ENCODE peak calls at places on chromosomes 4 and X, in seven cellular contexts. D is HepG2, E is IMR-90, U is A549, B is endothelial cell of umbilical vein, X is tibial nerve, Q is HCT116. O is an unnamed sample. For H3K9me3, the result is how much of the 10 kb centered on the place peaks cover.

GRCh38 chrX:139093201-139093600 is 381.7 kb upstream of the FGF13 start:
- DNase-seq in Q (no peak), B (no peak), E (no peak), D (no peak), U (no peak), X (no peak), O (no peak)

GRCh38 chr4:188484256-188484655 is 345.0 kb downstream of the TRIML1 start:
- DNase-seq in U (no peak), E (no peak), D (no peak), B (no peak), X (no peak), Q (no peak), O (no peak)

GRCh38 chr4:45855857-45856256 is 268.0 kb downstream of the GABRG1 start:
- DNase-seq in X (no peak), U (no peak), E (no peak), B (no peak), D (no peak), Q (no peak), O (no peak)

GRCh38 chr4:126221717-126222116 is 907.0 kb downstream of the FAT4 start:
- DNase-seq in X (no peak), B (no peak), Q (no peak), U (no peak), E (no peak), D (no peak), O (no peak)

GRCh38 chrX:120823554-120823953 is 52.1 kb downstream of the CT47B1 start:
- DNase-seq in E (no peak), D (no peak), X (no peak), U (no peak), Q (no peak), B (no peak), O (no peak)

GRCh38 chr4:153748378-153748777 is 11.4 kb downstream of the RNF175 start:
- DNase-seq in D (no peak), B (no peak), X (no peak), Q (no peak), E (peak), U (peak), O (peak)

GRCh38 chr4:138263438-138263837 is 21.3 kb upstream of the SLC7A11 start:
- DNase-seq in Q (no peak), D (no peak), B (no peak), X (no peak), U (no peak), E (peak), O (no peak)

GRCh38 chrX:123884809-123885408 is 25.1 kb downstream of the XIAP start:
- DNase-seq in B (peak), D (peak), X (no peak), E (peak), U (peak), Q (no peak), O (no peak)

GRCh38 chr4:81065446-81065845 is 34.9 kb downstream of the BMP3 start:
- DNase-seq in X (no peak), E (no peak), Q (no peak), U (no peak), D (no peak), B (no peak), O (no peak)

GRCh38 chrX:53481816-53482485 is 47.8 kb upstream of the HSD17B10 start:
- DNase-seq in E (peak), B (peak), X (peak), D (peak), Q (peak), U (peak), O (peak)

GRCh38 chr4:182318256-182318655 is 75.1 kb downstream of the TENM3 start:
- DNase-seq in B (no peak), U (no peak), Q (no peak), E (peak), D (no peak), X (no peak), O (no peak)

GRCh38 chrX:39782276-39782675 is 315.5 kb downstream of the BCOR start:
- DNase-seq in D (no peak), B (no peak), Q (no peak), E (no peak), U (no peak), X (no peak), O (no peak)

GRCh38 chrX:12954981-12955380 is 19.9 kb upstream of the TMSB4X start:
- DNase-seq in X (no peak), E (no peak), B (no peak), Q (no peak), U (no peak), D (no peak), O (no peak)

GRCh38 chrX:12958461-12958860 is 16.4 kb upstream of the TMSB4X start:
- DNase-seq in E (no peak), U (no peak), B (no peak), D (no peak), X (no peak), Q (no peak), O (no peak)

GRCh38 chrX:12958059-12958458 is 16.9 kb upstream of the TMSB4X start:
- DNase-seq in B (no peak), E (no peak), U (no peak), Q (no peak), X (no peak), D (no peak), O (no peak)

GRCh38 chrX:12955882-12956703 is 18.8 kb upstream of the TMSB4X start:
- DNase-seq in U (no peak), Q (peak), D (peak), X (no peak), B (peak), E (peak), O (no peak)

DNA sequence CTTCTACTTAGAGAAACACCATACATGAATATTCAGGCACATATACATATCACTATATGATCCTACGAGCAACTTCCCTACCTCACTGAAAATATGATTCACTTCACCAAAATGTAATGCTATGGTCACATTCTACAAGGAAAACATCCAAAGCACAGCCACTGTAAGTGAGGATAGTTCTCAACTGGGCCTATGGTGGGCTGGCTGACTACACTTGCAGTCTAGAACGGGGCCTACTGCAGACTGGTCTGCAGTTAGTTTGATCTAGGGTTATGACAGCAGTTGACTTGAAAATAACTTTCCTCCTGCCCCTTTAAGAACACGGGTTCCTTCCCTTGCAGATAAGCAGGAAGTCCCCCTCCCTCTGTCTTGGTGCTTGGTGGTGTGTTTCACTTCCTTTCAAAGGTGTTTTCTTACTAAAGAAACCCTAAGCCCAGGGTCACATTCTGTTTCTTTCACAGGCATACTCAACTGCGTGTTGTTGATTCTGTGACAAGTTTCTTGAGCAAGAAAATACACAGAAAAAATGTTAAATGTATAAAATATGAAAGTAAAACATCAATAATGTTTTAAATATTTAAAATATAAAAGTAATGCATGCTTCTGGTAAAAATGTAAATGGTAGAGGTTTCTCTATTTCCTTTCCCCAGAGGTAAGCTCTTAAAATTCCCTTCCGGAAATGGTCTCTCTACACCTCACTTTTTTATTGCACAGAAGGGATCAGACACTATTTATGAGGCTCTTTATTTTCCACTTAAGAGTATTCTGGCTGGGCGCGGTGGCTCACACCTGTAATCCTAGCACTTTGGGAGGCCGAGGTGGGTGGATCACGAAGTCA is 18.0 kb upstream of the TMSB4X start:
- DNase-seq in E (peak), Q (peak), B (peak), U (peak), X (no peak), D (no peak), O (peak)
- TF ChIP-seq POLR2A in E (no peak), Q (no peak), B (peak), U (no peak), X (no peak), D (no peak), O (no peak)

DNA sequence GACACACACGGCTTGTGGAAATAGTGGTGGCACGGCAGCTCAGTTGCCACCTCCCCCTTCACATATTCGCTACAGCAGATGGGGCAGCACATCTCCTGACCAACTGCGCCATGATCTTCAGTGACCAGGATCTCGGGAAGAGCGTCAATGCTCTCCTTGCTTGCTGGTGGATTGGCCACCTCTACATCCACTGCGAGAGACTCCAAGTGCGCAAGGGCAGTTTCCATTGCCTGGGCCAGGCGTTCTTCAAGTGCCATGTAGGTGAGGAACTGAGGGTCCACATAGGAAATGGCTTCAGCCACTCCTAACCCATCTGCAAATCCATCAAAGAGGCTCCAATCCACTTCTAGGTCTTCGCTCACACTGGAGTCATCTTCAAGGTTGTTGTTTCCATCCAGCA is 3.9 kb downstream of the PJA1 start:
- DNase-seq in X (no peak), D (no peak), E (no peak), Q (no peak), B (no peak), U (no peak), O (no peak)
- H3K9me3 ChIP-seq in X (under half), D (under half), E (under half), Q (under half), B (under half), U (under half), O (under half)

DNA sequence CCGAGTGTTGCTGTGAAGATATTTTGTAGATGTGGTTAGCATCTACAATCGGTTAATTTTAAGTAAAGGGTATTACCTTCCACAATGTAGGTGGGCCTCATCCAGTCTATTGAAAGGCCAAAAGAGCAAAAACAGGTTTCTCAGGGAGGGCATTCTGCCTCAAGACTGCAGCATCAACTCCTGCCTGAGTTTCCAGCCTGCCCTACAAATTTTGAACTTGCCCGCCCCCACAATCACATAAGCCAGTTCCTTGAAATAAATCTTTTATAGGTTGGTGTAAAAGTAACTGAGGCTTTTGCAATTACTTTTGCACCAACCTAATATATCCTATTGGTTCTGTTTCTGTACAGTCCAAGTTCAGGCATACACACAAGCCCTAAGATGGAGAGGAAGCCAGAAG is 22.1 kb upstream of the PI4K2B start:
- DNase-seq in B (no peak), Q (no peak), X (no peak), U (no peak), D (no peak), E (no peak), O (no peak)
- TF ChIP-seq CTCF in B (no peak), Q (no peak), X (no peak), U (no peak), D (no peak), E (no peak), O (no peak)

DNA sequence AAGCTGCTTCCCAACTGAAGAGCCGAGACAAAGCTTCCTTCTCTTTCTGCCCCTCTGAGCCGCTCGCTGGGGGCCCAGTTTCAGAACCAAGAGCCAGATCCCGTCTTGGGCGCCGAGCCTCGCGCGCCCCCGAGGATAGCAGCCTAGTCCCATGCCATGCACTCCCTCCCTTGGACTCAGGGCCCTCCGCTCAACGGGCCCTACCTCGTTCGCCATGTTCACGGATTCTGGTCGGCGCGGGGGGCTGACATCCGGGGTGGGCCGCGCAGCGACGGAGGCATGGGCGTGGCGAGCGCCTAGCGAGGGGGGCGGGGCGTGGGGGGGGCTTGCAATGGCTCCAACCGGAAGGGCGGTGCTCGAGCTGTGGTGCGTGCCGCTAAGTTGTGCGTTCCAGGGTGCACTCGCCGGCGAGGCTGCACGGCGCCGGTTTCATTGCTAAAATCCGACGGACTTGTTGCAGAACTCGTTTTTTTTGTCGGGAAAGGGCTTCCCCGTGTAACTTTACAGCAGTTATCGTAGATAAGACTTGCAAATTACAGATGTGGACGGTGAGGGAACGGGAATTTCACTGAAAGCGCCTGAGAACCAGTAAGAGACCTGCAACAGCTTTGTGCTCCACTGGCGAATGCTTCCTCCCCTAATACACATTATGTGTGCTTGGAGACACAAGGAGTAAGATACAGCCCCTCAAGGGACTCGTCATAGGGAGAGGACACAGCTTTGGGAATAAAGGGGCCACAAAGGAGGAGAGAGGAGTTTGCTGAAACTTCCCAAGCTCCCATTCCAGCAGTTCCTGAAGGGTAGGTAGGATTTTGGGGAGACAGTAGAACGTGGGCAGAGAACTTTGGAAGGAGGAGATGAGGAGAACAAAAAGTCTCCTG is at the start of gene ADH5:
- DNase-seq in D (peak), E (peak), X (peak), U (peak), Q (peak), B (peak), O (peak)
- TF ChIP-seq POLR2A in D (peak), E (peak), X (peak), U (peak), Q (peak), B (peak), O (peak)

DNA sequence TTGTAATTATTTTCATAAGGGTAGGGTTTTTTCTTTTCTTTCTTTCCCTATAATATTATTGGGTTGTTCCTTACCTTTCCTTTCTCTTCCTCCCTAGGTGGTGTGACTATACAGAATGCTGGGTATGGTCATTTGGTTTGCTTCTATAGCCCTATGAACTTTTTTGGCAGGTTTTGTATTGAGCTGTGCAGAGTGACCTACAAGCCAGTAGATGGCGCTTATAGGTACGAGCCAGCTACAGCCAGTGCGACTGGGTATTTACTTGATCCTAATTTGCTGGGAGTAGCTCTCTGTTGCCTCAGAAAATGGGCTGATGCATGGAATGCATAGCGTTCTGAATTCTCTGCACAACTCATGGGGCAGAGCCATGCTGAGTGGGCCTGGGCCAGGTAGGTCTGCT is 423.3 kb downstream of the MAGEE1 start:
- DNase-seq in U (no peak), Q (no peak), E (no peak), B (no peak), X (no peak), D (no peak), O (no peak)
- H3K9me3 ChIP-seq in U (under half), Q (under half), E (under half), B (under half), X (under half), D (under half), O (under half)

DNA sequence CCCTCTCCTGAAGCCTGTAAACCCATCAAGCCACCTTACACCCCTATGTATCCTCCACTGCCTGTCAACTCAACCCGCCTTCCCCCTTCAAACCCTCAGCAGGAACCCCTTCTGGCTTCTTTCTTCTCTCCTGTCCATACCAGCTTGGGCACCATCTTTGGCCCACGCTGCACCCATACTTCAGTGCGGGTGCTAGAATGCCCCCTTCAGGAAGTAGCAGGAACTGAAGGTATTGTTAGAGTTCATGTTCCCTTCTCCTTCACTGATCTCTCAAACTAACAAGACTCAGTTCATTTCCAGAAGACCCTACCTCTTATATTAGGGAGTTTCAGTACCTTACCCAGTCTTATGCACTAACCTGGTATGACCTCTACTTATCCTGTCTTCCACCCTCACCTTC is 1.5 kb upstream of the UGT2B17 start:
- DNase-seq in X (no peak), D (no peak), E (no peak), Q (no peak), B (no peak), U (no peak), O (no peak)
- TF ChIP-seq CTCF in X (no peak), D (no peak), E (no peak), Q (peak), B (no peak), U (no peak), O (no peak)

DNA sequence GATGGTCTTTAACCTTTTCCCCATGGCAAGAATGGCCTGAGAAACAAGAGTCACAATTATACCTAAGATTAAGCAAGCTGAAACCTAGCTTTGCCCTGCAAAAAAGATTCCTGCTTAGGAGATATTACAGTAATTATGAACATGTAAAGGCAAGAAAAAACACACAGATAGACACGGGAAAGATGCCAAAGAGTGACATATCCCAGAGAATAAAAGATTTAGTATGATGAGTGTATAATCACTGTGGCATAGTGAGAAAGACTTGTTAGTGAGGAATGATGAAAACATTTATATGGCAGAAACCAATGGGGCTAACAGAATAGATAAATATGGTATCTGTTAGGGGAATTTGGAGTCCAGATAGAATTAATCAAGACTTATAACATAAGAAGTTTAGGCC is 29.6 kb upstream of the TASL start:
- DNase-seq in X (no peak), E (no peak), D (no peak), B (no peak), U (no peak), Q (no peak), O (no peak)
- TF ChIP-seq POLR2A in X (no peak), E (no peak), D (no peak), B (no peak), U (no peak), Q (no peak), O (no peak)

GRCh38 chr4:404006-404405 is 66.4 kb downstream of the ZNF141 start:
- DNase-seq in X (no peak), E (no peak), D (no peak), Q (no peak), U (no peak), B (no peak), O (no peak)
- H3K9me3 ChIP-seq in X (half or more), E (under half), D (half or more), Q (under half), U (under half), B (under half), O (under half)

GRCh38 chr4:156378053-156378665 is 424.5 kb upstream of the CTSO start:
- DNase-seq in Q (peak), X (no peak), D (peak), U (no peak), B (peak), E (peak), O (no peak)
- TF ChIP-seq CTCF in Q (peak), X (no peak), D (peak), U (peak), B (peak), E (peak), O (no peak)

O was measured in gastrocnemius medialis.